ENCODE peak calls at places on chromosomes 1 and 21, in seven cellular contexts. V, K, X, T, O, F and W are unnamed samples.

GRCh38 chr1:27526569-27527222 is 36.7 kb upstream of the WASF2 start:
- DNase-seq in V (peak; percentile 21), K (peak; percentile 46), X (peak; percentile 55), T (no peak), O (no peak), F (no peak), W (no peak)

GRCh38 chr1:155255243-155256100 is at the start of gene ENTREP3:
- DNase-seq in V (peak; percentile 78), K (peak; percentile 87), X (peak; percentile 68), T (peak; percentile 95), O (peak; percentile 92), F (peak; percentile 96), W (peak; percentile 90)

GRCh38 chr1:170776777-170777176 is 112.8 kb downstream of the PRRX1 start:
- DNase-seq in V (no peak), K (no peak), X (no peak), T (no peak), O (no peak), F (no peak), W (no peak)

GRCh38 chr1:71295340-71295739 is 214.5 kb upstream of the ZRANB2 start:
- DNase-seq in V (no peak), K (no peak), X (no peak), T (no peak), O (no peak), F (no peak), W (no peak)

GRCh38 chr1:12315126-12315525 is 85.3 kb downstream of the VPS13D start:
- DNase-seq in V (no peak), K (peak; percentile 37), X (no peak), T (no peak), O (no peak), F (no peak), W (peak; percentile 70)

GRCh38 chr1:220887868-220888664 is 8.8 kb downstream of the HLX start:
- DNase-seq in V (no peak), K (no peak), X (no peak), T (no peak), O (no peak), F (no peak), W (peak; percentile 30)

GRCh38 chr1:97044159-97044760 is 322.7 kb downstream of the PTBP2 start:
- DNase-seq in V (no peak), K (no peak), X (no peak), T (no peak), O (no peak), F (no peak), W (no peak)

GRCh38 chr21:33866851-33867250 is 48.8 kb downstream of the ATP5PO start:
- DNase-seq in V (peak; percentile 60), K (no peak), X (no peak), T (no peak), O (no peak), F (no peak), W (no peak)

GRCh38 chr1:234458352-234459027 is 20.5 kb downstream of the TARBP1 start:
- DNase-seq in V (no peak), K (no peak), X (no peak), T (no peak), O (no peak), F (no peak), W (peak; percentile 33)

GRCh38 chr1:21672478-21673276 is 3.5 kb upstream of the RAP1GAP start:
- DNase-seq in V (peak; percentile 32), K (no peak), X (no peak), T (no peak), O (no peak), F (no peak), W (no peak)

GRCh38 chr1:183590225-183591191 is at the start of gene NCF2:
- DNase-seq in V (peak; percentile 57), K (no peak), X (peak; percentile 68), T (no peak), O (peak; percentile 52), F (no peak), W (no peak)

GRCh38 chr1:149942207-149942606 is 5.5 kb upstream of the MTMR11 start:
- DNase-seq in V (peak; percentile 41), K (peak; percentile 64), X (no peak), T (peak; percentile 72), O (no peak), F (no peak), W (peak; percentile 58)

GRCh38 chr1:162677607-162678371 is 45.5 kb downstream of the DDR2 start:
- DNase-seq in V (no peak), K (no peak), X (no peak), T (no peak), O (no peak), F (no peak), W (no peak)

GRCh38 chr1:10833630-10834557 is 37.4 kb upstream of the CASZ1 start:
- DNase-seq in V (no peak), K (no peak), X (peak; percentile 26), T (no peak), O (no peak), F (no peak), W (no peak)

GRCh38 chr21:44450999-44451398 is 4.3 kb upstream of the LRRC3 start:
- DNase-seq in V (no peak), K (no peak), X (no peak), T (no peak), O (no peak), F (no peak), W (no peak)

GRCh38 chr1:214850432-214851010 is 232.0 kb upstream of the KCNK2 start:
- DNase-seq in V (no peak), K (no peak), X (peak; percentile 26), T (no peak), O (no peak), F (no peak), W (peak; percentile 34)

GRCh38 chr21:39114871-39115658 is 68.2 kb downstream of the PSMG1 start:
- DNase-seq in V (peak; percentile 74), K (peak; percentile 85), X (peak; percentile 26), T (no peak), O (no peak), F (no peak), W (peak; percentile 70)

GRCh38 chr1:55287732-55288131 is 72.6 kb upstream of the USP24 start:
- DNase-seq in V (no peak), K (no peak), X (no peak), T (no peak), O (no peak), F (no peak), W (peak; percentile 18)

GRCh38 chr1:11279152-11279551 is 6.2 kb downstream of the UBIAD1 start:
- DNase-seq in V (no peak), K (no peak), X (no peak), T (no peak), O (no peak), F (no peak), W (no peak)

GRCh38 chr21:45935628-45936027 is 45.9 kb upstream of the COL6A1 start:
- DNase-seq in V (peak; percentile 63), K (peak; percentile 58), X (peak; percentile 42), T (no peak), O (no peak), F (peak; percentile 49), W (peak; percentile 18)

GRCh38 chr1:99994496-99994895 is 24.7 kb downstream of the SLC35A3 start:
- DNase-seq in V (no peak), K (no peak), X (peak; percentile 24), T (no peak), O (no peak), F (no peak), W (no peak)

GRCh38 chr1:201032408-201032807 is 8.9 kb upstream of the KIF21B start:
- DNase-seq in V (no peak), K (no peak), X (no peak), T (no peak), O (no peak), F (no peak), W (no peak)

GRCh38 chr1:14875781-14876564 is 277.5 kb downstream of the KAZN start:
- DNase-seq in V (no peak), K (no peak), X (peak; percentile 45), T (no peak), O (no peak), F (no peak), W (no peak)

GRCh38 chr1:5125208-5125607 is 470.8 kb downstream of the AJAP1 start:
- DNase-seq in V (no peak), K (no peak), X (no peak), T (no peak), O (no peak), F (no peak), W (no peak)

GRCh38 chr1:149888999-149889289 is 10.4 kb upstream of the BOLA1 start:
- DNase-seq in V (peak; percentile 52), K (peak; percentile 71), X (peak; percentile 44), T (no peak), O (no peak), F (no peak), W (peak; percentile 55)

GRCh38 chr21:14870841-14871126 is 194.0 kb downstream of the NRIP1 start:
- DNase-seq in V (no peak), K (no peak), X (no peak), T (no peak), O (no peak), F (no peak), W (no peak)

GRCh38 chr21:14875186-14875585 is 189.6 kb downstream of the NRIP1 start:
- DNase-seq in V (no peak), K (no peak), X (no peak), T (no peak), O (no peak), F (no peak), W (no peak)

GRCh38 chr21:14869984-14870840 is 194.6 kb downstream of the NRIP1 start:
- DNase-seq in V (no peak), K (no peak), X (no peak), T (no peak), O (no peak), F (no peak), W (no peak)

GRCh38 chr21:14874379-14874778 is 190.4 kb downstream of the NRIP1 start:
- DNase-seq in V (no peak), K (no peak), X (no peak), T (no peak), O (no peak), F (no peak), W (no peak)

DNA sequence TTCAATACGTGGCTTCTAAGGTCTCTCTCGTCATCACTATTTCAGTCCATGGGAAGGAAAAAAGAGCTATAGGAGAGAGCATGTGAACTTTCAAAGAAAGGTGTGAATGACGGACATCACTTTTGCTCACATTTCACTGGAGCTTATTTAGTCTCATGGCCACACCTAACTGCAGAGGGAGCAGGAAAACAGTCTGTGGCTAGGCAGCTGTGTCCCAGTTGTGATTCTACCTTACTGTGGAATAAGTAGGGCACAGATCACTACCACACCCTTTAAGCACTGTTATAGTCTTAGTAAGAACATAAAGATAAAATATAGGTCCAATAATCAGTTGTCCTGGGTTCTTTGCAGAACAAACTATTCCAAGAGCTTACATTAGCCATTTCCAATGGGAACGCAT is 192.9 kb downstream of the NRIP1 start:
- DNase-seq in V (no peak), K (no peak), X (no peak), T (no peak), O (no peak), F (no peak), W (no peak)
- TF ChIP-seq CTCF in V (no peak), K (no peak), X (no peak), T (no peak), O (no peak), F (no peak), W (no peak)

GRCh38 chr1:61318319-61319125 is 236.2 kb downstream of the NFIA start:
- DNase-seq in V (peak; percentile 59), K (peak; percentile 95), X (peak; percentile 82), T (no peak), O (no peak), F (no peak), W (peak; percentile 85)
- H3K4me3 ChIP-seq in V (no peak overlapping the region), K (peak overlapping the region; percentile 2), X (no peak overlapping the region), T (no peak overlapping the region), O (no peak overlapping the region), F (no peak overlapping the region), W (peak overlapping the region; percentile 29)

GRCh38 chr1:208045410-208046252 is 134.7 kb upstream of the CD34 start:
- DNase-seq in V (no peak), K (no peak), X (no peak), T (no peak), O (no peak), F (no peak), W (no peak)
- TF ChIP-seq CTCF in V (no peak), K (no peak), X (no peak), T (peak; percentile 9), O (no peak), F (peak; percentile 58), W (no peak)

GRCh38 chr1:23577056-23577985 is 18.0 kb upstream of the ID3 start:
- DNase-seq in V (peak; percentile 95), K (peak; percentile 91), X (peak; percentile 69), T (no peak), O (no peak), F (no peak), W (peak; percentile 96)
- H3K4me3 ChIP-seq in V (peak overlapping the region; percentile 12), K (peak overlapping the region; percentile 16), X (no peak overlapping the region), T (no peak overlapping the region), O (no peak overlapping the region), F (no peak overlapping the region), W (peak overlapping the region; percentile 13)